ENCODE peak calls at places on chromosomes 1 and 21, in nine cellular contexts. One of them, this sample, is unnamed.

GRCh38 chr1:20165522-20165951 is 20.4 kb upstream of the UBXN10 start:
- DNase-seq in fibroblast of the aortic adventitia: no peak
- DNase-seq in AG04450: no peak
- DNase-seq in upper lobe of right lung: no peak
- DNase-seq in foreskin fibroblast: peak; percentile 25
- DNase-seq in DND-41: peak; percentile 22
- DNase-seq in astrocyte of the spinal cord: no peak
- DNase-seq in fibroblast of lung: peak; percentile 18
- DNase-seq in left lung: no peak
- DNase-seq in this sample: no peak

GRCh38 chr1:81841795-81842194 is 41.1 kb downstream of the ADGRL2 start:
- DNase-seq in fibroblast of the aortic adventitia: no peak
- DNase-seq in AG04450: no peak
- DNase-seq in upper lobe of right lung: no peak
- DNase-seq in foreskin fibroblast: no peak
- DNase-seq in DND-41: no peak
- DNase-seq in astrocyte of the spinal cord: no peak
- DNase-seq in fibroblast of lung: no peak
- DNase-seq in left lung: no peak
- DNase-seq in this sample: no peak

GRCh38 chr1:115379943-115380342 is 41.9 kb upstream of the NGF start:
- DNase-seq in fibroblast of the aortic adventitia: no peak
- DNase-seq in AG04450: no peak
- DNase-seq in upper lobe of right lung: no peak
- DNase-seq in foreskin fibroblast: no peak
- DNase-seq in DND-41: no peak
- DNase-seq in astrocyte of the spinal cord: no peak
- DNase-seq in fibroblast of lung: no peak
- DNase-seq in left lung: no peak
- DNase-seq in this sample: no peak

GRCh38 chr1:230917284-230918135 is 49.2 kb upstream of the C1orf198 start:
- DNase-seq in fibroblast of the aortic adventitia: peak; percentile 77
- DNase-seq in AG04450: peak; percentile 26
- DNase-seq in upper lobe of right lung: peak; percentile 74
- DNase-seq in foreskin fibroblast: peak; percentile 77
- DNase-seq in DND-41: peak; percentile 62
- DNase-seq in astrocyte of the spinal cord: peak; percentile 68
- DNase-seq in fibroblast of lung: peak; percentile 82
- DNase-seq in left lung: peak; percentile 57
- DNase-seq in this sample: peak; percentile 82

GRCh38 chr1:17762313-17762712 is 7.2 kb downstream of the ACTL8 start:
- DNase-seq in fibroblast of the aortic adventitia: no peak
- DNase-seq in AG04450: no peak
- DNase-seq in upper lobe of right lung: no peak
- DNase-seq in foreskin fibroblast: no peak
- DNase-seq in DND-41: no peak
- DNase-seq in astrocyte of the spinal cord: no peak
- DNase-seq in fibroblast of lung: no peak
- DNase-seq in left lung: no peak
- DNase-seq in this sample: no peak

GRCh38 chr21:28671549-28672195 is 321.0 kb downstream of the LTN1 start:
- DNase-seq in fibroblast of the aortic adventitia: no peak
- DNase-seq in AG04450: no peak
- DNase-seq in upper lobe of right lung: no peak
- DNase-seq in foreskin fibroblast: peak; percentile 16
- DNase-seq in DND-41: no peak
- DNase-seq in astrocyte of the spinal cord: no peak
- DNase-seq in fibroblast of lung: peak; percentile 65
- DNase-seq in left lung: no peak
- DNase-seq in this sample: peak; percentile 81

GRCh38 chr1:1435911-1436633 is 582 bp downstream of the VWA1 start:
- DNase-seq in fibroblast of the aortic adventitia: no peak
- DNase-seq in AG04450: no peak
- DNase-seq in upper lobe of right lung: no peak
- DNase-seq in foreskin fibroblast: no peak
- DNase-seq in DND-41: no peak
- DNase-seq in astrocyte of the spinal cord: no peak
- DNase-seq in fibroblast of lung: no peak
- DNase-seq in left lung: peak; percentile 73
- DNase-seq in this sample: no peak

GRCh38 chr1:243727503-243728191 is 122.4 kb downstream of the AKT3 start:
- DNase-seq in fibroblast of the aortic adventitia: no peak
- DNase-seq in AG04450: no peak
- DNase-seq in upper lobe of right lung: no peak
- DNase-seq in foreskin fibroblast: no peak
- DNase-seq in DND-41: no peak
- DNase-seq in astrocyte of the spinal cord: no peak
- DNase-seq in fibroblast of lung: no peak
- DNase-seq in left lung: no peak
- DNase-seq in this sample: no peak

GRCh38 chr1:7220007-7220406 is 434.8 kb downstream of the CAMTA1 start:
- DNase-seq in fibroblast of the aortic adventitia: peak; percentile 12
- DNase-seq in AG04450: peak; percentile 33
- DNase-seq in upper lobe of right lung: no peak
- DNase-seq in foreskin fibroblast: no peak
- DNase-seq in DND-41: no peak
- DNase-seq in astrocyte of the spinal cord: peak; percentile 82
- DNase-seq in fibroblast of lung: peak; percentile 4
- DNase-seq in left lung: no peak
- DNase-seq in this sample: no peak

GRCh38 chr1:81424056-81424455 is 376.7 kb upstream of the ADGRL2 start:
- DNase-seq in fibroblast of the aortic adventitia: peak; percentile 43
- DNase-seq in AG04450: no peak
- DNase-seq in upper lobe of right lung: no peak
- DNase-seq in foreskin fibroblast: no peak
- DNase-seq in DND-41: no peak
- DNase-seq in astrocyte of the spinal cord: peak; percentile 4
- DNase-seq in fibroblast of lung: peak; percentile 38
- DNase-seq in left lung: no peak
- DNase-seq in this sample: peak; percentile 73

GRCh38 chr1:88549536-88549935 is 134.5 kb upstream of the PKN2 start:
- DNase-seq in fibroblast of the aortic adventitia: peak; percentile 13
- DNase-seq in AG04450: no peak
- DNase-seq in upper lobe of right lung: no peak
- DNase-seq in foreskin fibroblast: peak; percentile 4
- DNase-seq in DND-41: no peak
- DNase-seq in astrocyte of the spinal cord: peak; percentile 26
- DNase-seq in fibroblast of lung: peak; percentile 48
- DNase-seq in left lung: no peak
- DNase-seq in this sample: peak; percentile 5

GRCh38 chr1:82284213-82284612 is 483.5 kb downstream of the ADGRL2 start:
- DNase-seq in fibroblast of the aortic adventitia: peak; percentile 51
- DNase-seq in AG04450: no peak
- DNase-seq in upper lobe of right lung: no peak
- DNase-seq in foreskin fibroblast: peak; percentile 67
- DNase-seq in DND-41: no peak
- DNase-seq in astrocyte of the spinal cord: no peak
- DNase-seq in fibroblast of lung: peak; percentile 65
- DNase-seq in left lung: no peak
- DNase-seq in this sample: no peak

GRCh38 chr21:42721341-42721824 is 68.0 kb downstream of the PDE9A start:
- DNase-seq in fibroblast of the aortic adventitia: peak; percentile 37
- DNase-seq in AG04450: no peak
- DNase-seq in upper lobe of right lung: no peak
- DNase-seq in foreskin fibroblast: peak; percentile 55
- DNase-seq in DND-41: no peak
- DNase-seq in astrocyte of the spinal cord: no peak
- DNase-seq in fibroblast of lung: peak; percentile 21
- DNase-seq in left lung: no peak
- DNase-seq in this sample: peak; percentile 68

GRCh38 chr1:30728832-30729638 is 5.7 kb upstream of the MATN1 start:
- DNase-seq in fibroblast of the aortic adventitia: no peak
- DNase-seq in AG04450: no peak
- DNase-seq in upper lobe of right lung: peak; percentile 39
- DNase-seq in foreskin fibroblast: no peak
- DNase-seq in DND-41: no peak
- DNase-seq in astrocyte of the spinal cord: no peak
- DNase-seq in fibroblast of lung: no peak
- DNase-seq in left lung: peak; percentile 58
- DNase-seq in this sample: no peak

GRCh38 chr1:212515329-212515760 is 82.6 kb downstream of the NENF start:
- DNase-seq in fibroblast of the aortic adventitia: no peak
- DNase-seq in AG04450: no peak
- DNase-seq in upper lobe of right lung: no peak
- DNase-seq in foreskin fibroblast: no peak
- DNase-seq in DND-41: no peak
- DNase-seq in astrocyte of the spinal cord: no peak
- DNase-seq in fibroblast of lung: no peak
- DNase-seq in left lung: no peak
- DNase-seq in this sample: no peak

DNA sequence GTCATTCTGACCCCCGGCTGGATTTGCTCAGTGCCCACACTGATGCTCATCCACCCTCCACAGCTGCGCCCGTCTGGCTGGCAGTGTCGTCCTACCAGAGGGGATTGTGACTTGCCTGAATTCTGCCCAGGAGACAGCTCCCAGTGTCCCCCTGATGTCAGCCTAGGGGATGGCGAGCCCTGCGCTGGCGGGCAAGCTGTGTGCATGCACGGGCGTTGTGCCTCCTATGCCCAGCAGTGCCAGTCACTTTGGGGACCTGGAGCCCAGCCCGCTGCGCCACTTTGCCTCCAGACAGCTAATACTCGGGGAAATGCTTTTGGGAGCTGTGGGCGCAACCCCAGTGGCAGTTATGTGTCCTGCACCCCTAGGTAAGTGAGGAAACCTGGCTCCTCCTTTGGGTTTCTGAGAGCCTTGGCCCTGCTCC is 5.7 kb upstream of the EFNA4 start:
- DNase-seq in fibroblast of the aortic adventitia: no peak
- DNase-seq in AG04450: no peak
- DNase-seq in upper lobe of right lung: no peak
- DNase-seq in foreskin fibroblast: no peak
- DNase-seq in DND-41: no peak
- DNase-seq in astrocyte of the spinal cord: no peak
- DNase-seq in fibroblast of lung: no peak
- DNase-seq in left lung: peak; percentile 53
- DNase-seq in this sample: no peak
- TF ChIP-seq CTCF in fibroblast of the aortic adventitia: peak; percentile 15
- TF ChIP-seq CTCF in AG04450: peak; percentile 14
- TF ChIP-seq CTCF in upper lobe of right lung: no peak
- TF ChIP-seq CTCF in foreskin fibroblast: no peak
- TF ChIP-seq CTCF in DND-41: peak; percentile 9
- TF ChIP-seq CTCF in astrocyte of the spinal cord: peak; percentile 15
- TF ChIP-seq CTCF in fibroblast of lung: no peak
- TF ChIP-seq CTCF in left lung: no peak
- TF ChIP-seq CTCF in this sample: peak; percentile 12

GRCh38 chr21:26966360-26966977 is 419 bp downstream of the ADAMTS5 start:
- DNase-seq in fibroblast of the aortic adventitia: peak; percentile 28
- DNase-seq in AG04450: no peak
- DNase-seq in upper lobe of right lung: no peak
- DNase-seq in foreskin fibroblast: peak; percentile 58
- DNase-seq in DND-41: no peak
- DNase-seq in astrocyte of the spinal cord: peak; percentile 14
- DNase-seq in fibroblast of lung: no peak
- DNase-seq in left lung: peak; percentile 65
- DNase-seq in this sample: peak; percentile 31

GRCh38 chr21:26965091-26965566 is 1.8 kb downstream of the ADAMTS5 start:
- DNase-seq in fibroblast of the aortic adventitia: no peak
- DNase-seq in AG04450: no peak
- DNase-seq in upper lobe of right lung: no peak
- DNase-seq in foreskin fibroblast: peak; percentile 29
- DNase-seq in DND-41: no peak
- DNase-seq in astrocyte of the spinal cord: peak; percentile 14
- DNase-seq in fibroblast of lung: no peak
- DNase-seq in left lung: no peak
- DNase-seq in this sample: no peak

GRCh38 chr21:26964379-26964778 is 2.5 kb downstream of the ADAMTS5 start:
- DNase-seq in fibroblast of the aortic adventitia: peak; percentile 91
- DNase-seq in AG04450: no peak
- DNase-seq in upper lobe of right lung: no peak
- DNase-seq in foreskin fibroblast: peak; percentile 82
- DNase-seq in DND-41: no peak
- DNase-seq in astrocyte of the spinal cord: no peak
- DNase-seq in fibroblast of lung: peak; percentile 44
- DNase-seq in left lung: peak; percentile 41
- DNase-seq in this sample: peak; percentile 77

GRCh38 chr21:26966978-26967913 is at the start of gene ADAMTS5:
- DNase-seq in fibroblast of the aortic adventitia: peak; percentile 83
- DNase-seq in AG04450: no peak
- DNase-seq in upper lobe of right lung: peak; percentile 64
- DNase-seq in foreskin fibroblast: peak; percentile 88
- DNase-seq in DND-41: no peak
- DNase-seq in astrocyte of the spinal cord: peak; percentile 66
- DNase-seq in fibroblast of lung: peak; percentile 77
- DNase-seq in left lung: peak; percentile 77
- DNase-seq in this sample: peak; percentile 87

GRCh38 chr21:26965567-26966359 is 1.1 kb downstream of the ADAMTS5 start:
- DNase-seq in fibroblast of the aortic adventitia: peak; percentile 46
- DNase-seq in AG04450: no peak
- DNase-seq in upper lobe of right lung: peak; percentile 67
- DNase-seq in foreskin fibroblast: peak; percentile 80
- DNase-seq in DND-41: no peak
- DNase-seq in astrocyte of the spinal cord: no peak
- DNase-seq in fibroblast of lung: no peak
- DNase-seq in left lung: peak; percentile 75
- DNase-seq in this sample: peak; percentile 53
- H3K4me3 ChIP-seq in fibroblast of the aortic adventitia: peak overlapping the region; percentile 76
- H3K4me3 ChIP-seq in AG04450: peak overlapping the region; percentile 73
- H3K4me3 ChIP-seq in upper lobe of right lung: peak overlapping the region; percentile 55
- H3K4me3 ChIP-seq in foreskin fibroblast: peak overlapping the region; percentile 90
- H3K4me3 ChIP-seq in DND-41: no peak overlapping the region
- H3K4me3 ChIP-seq in astrocyte of the spinal cord: peak overlapping the region; percentile 56
- H3K4me3 ChIP-seq in fibroblast of lung: peak overlapping the region; percentile 83
- H3K4me3 ChIP-seq in left lung: peak overlapping the region; percentile 39
- H3K4me3 ChIP-seq in this sample: peak overlapping the region; percentile 77

GRCh38 chr1:208476825-208477170 is 232.6 kb upstream of the PLXNA2 start:
- DNase-seq in fibroblast of the aortic adventitia: no peak
- DNase-seq in AG04450: no peak
- DNase-seq in upper lobe of right lung: no peak
- DNase-seq in foreskin fibroblast: no peak
- DNase-seq in DND-41: no peak
- DNase-seq in astrocyte of the spinal cord: no peak
- DNase-seq in fibroblast of lung: no peak
- DNase-seq in left lung: no peak
- DNase-seq in this sample: no peak

GRCh38 chr1:208475951-208476824 is 232.0 kb upstream of the PLXNA2 start:
- DNase-seq in fibroblast of the aortic adventitia: peak; percentile 15
- DNase-seq in AG04450: no peak
- DNase-seq in upper lobe of right lung: no peak
- DNase-seq in foreskin fibroblast: peak; percentile 37
- DNase-seq in DND-41: no peak
- DNase-seq in astrocyte of the spinal cord: peak; percentile 15
- DNase-seq in fibroblast of lung: peak; percentile 51
- DNase-seq in left lung: no peak
- DNase-seq in this sample: no peak

GRCh38 chr1:208475449-208475848 is 231.3 kb upstream of the PLXNA2 start:
- DNase-seq in fibroblast of the aortic adventitia: peak; percentile 8
- DNase-seq in AG04450: no peak
- DNase-seq in upper lobe of right lung: no peak
- DNase-seq in foreskin fibroblast: peak; percentile 28
- DNase-seq in DND-41: no peak
- DNase-seq in astrocyte of the spinal cord: peak; percentile 6
- DNase-seq in fibroblast of lung: peak; percentile 70
- DNase-seq in left lung: no peak
- DNase-seq in this sample: no peak

GRCh38 chr1:208479435-208479834 is 235.3 kb upstream of the PLXNA2 start:
- DNase-seq in fibroblast of the aortic adventitia: no peak
- DNase-seq in AG04450: no peak
- DNase-seq in upper lobe of right lung: no peak
- DNase-seq in foreskin fibroblast: no peak
- DNase-seq in DND-41: no peak
- DNase-seq in astrocyte of the spinal cord: no peak
- DNase-seq in fibroblast of lung: no peak
- DNase-seq in left lung: no peak
- DNase-seq in this sample: no peak
- TF ChIP-seq CTCF in fibroblast of the aortic adventitia: no peak
- TF ChIP-seq CTCF in AG04450: no peak
- TF ChIP-seq CTCF in upper lobe of right lung: no peak
- TF ChIP-seq CTCF in foreskin fibroblast: no peak
- TF ChIP-seq CTCF in DND-41: no peak
- TF ChIP-seq CTCF in astrocyte of the spinal cord: no peak
- TF ChIP-seq CTCF in fibroblast of lung: no peak
- TF ChIP-seq CTCF in left lung: no peak
- TF ChIP-seq CTCF in this sample: no peak

GRCh38 chr1:121516279-121516967 is 331.6 kb downstream of the SRGAP2C start:
- DNase-seq in fibroblast of the aortic adventitia: no peak
- DNase-seq in AG04450: no peak
- DNase-seq in upper lobe of right lung: peak; percentile 65
- DNase-seq in foreskin fibroblast: no peak
- DNase-seq in DND-41: peak; percentile 79
- DNase-seq in astrocyte of the spinal cord: no peak
- DNase-seq in fibroblast of lung: no peak
- DNase-seq in left lung: peak; percentile 76
- DNase-seq in this sample: peak; percentile 4
- H3K4me3 ChIP-seq in fibroblast of the aortic adventitia: no peak overlapping the region
- H3K4me3 ChIP-seq in AG04450: no peak overlapping the region
- H3K4me3 ChIP-seq in upper lobe of right lung: no peak overlapping the region
- H3K4me3 ChIP-seq in foreskin fibroblast: no peak overlapping the region
- H3K4me3 ChIP-seq in DND-41: peak overlapping the region; percentile 45
- H3K4me3 ChIP-seq in astrocyte of the spinal cord: no peak overlapping the region
- H3K4me3 ChIP-seq in fibroblast of lung: no peak overlapping the region
- H3K4me3 ChIP-seq in left lung: no peak overlapping the region
- H3K4me3 ChIP-seq in this sample: no peak overlapping the region

This sample was measured in fibroblast of villous mesenchyme.